ENCODE peak calls at places on chromosome 7, in five cellular contexts. Z is heart right ventricle, Q is AG04449, P is cardiac fibroblast, U is BJ. O is an unnamed sample.

GRCh38 chr7:101201695-101202602 is 1.1 kb upstream of the MOGAT3 start:
- DNase-seq in Z (no peak), Q (no peak), P (no peak), U (no peak), O (no peak)

GRCh38 chr7:95396136-95397032 is at the start of gene PON3:
- DNase-seq in Z (peak), Q (no peak), P (peak), U (no peak), O (no peak)

GRCh38 chr7:46544396-46545008 is 623.4 kb upstream of the IGFBP3 start:
- DNase-seq in Z (no peak), Q (no peak), P (peak), U (peak), O (peak)

GRCh38 chr7:82156938-82157337 is 286.6 kb downstream of the CACNA2D1 start:
- DNase-seq in Z (no peak), Q (no peak), P (no peak), U (no peak), O (peak)

GRCh38 chr7:39465055-39465929 is 100.9 kb upstream of the YAE1 start:
- DNase-seq in Z (no peak), Q (peak), P (peak), U (peak), O (peak)

GRCh38 chr7:42106562-42106961 is 130.4 kb downstream of the GLI3 start:
- DNase-seq in Z (no peak), Q (no peak), P (peak), U (no peak), O (no peak)

GRCh38 chr7:154674191-154674590 is 328.7 kb downstream of the PAXIP1 start:
- DNase-seq in Z (no peak), Q (no peak), P (no peak), U (no peak), O (no peak)

GRCh38 chr7:71842376-71842775 is 569.8 kb downstream of the CALN1 start:
- DNase-seq in Z (no peak), Q (no peak), P (no peak), U (no peak), O (no peak)

GRCh38 chr7:131370523-131370968 is 42.9 kb downstream of the MKLN1 start:
- DNase-seq in Z (no peak), Q (no peak), P (peak), U (no peak), O (peak)

GRCh38 chr7:83934118-83934734 is 260.4 kb downstream of the SEMA3A start:
- DNase-seq in Z (no peak), Q (no peak), P (peak), U (no peak), O (peak)

GRCh38 chr7:150989456-150989855 is 1.4 kb upstream of the NOS3 start:
- DNase-seq in Z (no peak), Q (no peak), P (no peak), U (no peak), O (no peak)

GRCh38 chr7:80387634-80388033 is 124.2 kb downstream of the GNAT3 start:
- DNase-seq in Z (no peak), Q (no peak), P (peak), U (no peak), O (no peak)

GRCh38 chr7:18541189-18541870 is 45.8 kb downstream of the HDAC9 start:
- DNase-seq in Z (peak), Q (peak), P (peak), U (peak), O (peak)

GRCh38 chr7:91137447-91137846 is 126.8 kb upstream of the FZD1 start:
- DNase-seq in Z (no peak), Q (no peak), P (no peak), U (no peak), O (no peak)

GRCh38 chr7:151249732-151250072 is 1.2 kb upstream of the SMARCD3 start:
- DNase-seq in Z (peak), Q (no peak), P (peak), U (no peak), O (peak)

DNA sequence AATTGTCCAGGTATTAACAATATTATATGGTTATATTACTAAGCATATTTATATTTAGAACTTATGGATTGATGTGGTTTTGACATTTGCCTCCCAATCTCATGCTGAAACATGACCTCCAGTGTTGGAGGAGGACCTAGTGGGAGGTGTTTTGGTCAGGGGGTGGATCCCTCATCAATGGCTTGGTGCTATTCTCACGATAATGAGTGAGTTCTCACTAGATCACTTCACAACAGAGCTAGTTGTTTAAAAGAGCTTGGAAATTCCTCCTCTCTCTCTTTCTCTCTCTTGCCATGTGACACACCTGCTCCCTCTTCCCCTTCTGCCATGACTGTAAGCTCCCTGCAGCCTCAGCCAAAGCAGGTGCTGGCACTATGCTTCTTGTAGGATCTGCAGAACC is 19.0 kb downstream of the TFEC start:
- DNase-seq in Z (no peak), Q (no peak), P (no peak), U (no peak), O (no peak)
- H3K4me3 ChIP-seq in Z (no peak), Q (no peak), P (no peak), U (no peak), O (no peak)

DNA sequence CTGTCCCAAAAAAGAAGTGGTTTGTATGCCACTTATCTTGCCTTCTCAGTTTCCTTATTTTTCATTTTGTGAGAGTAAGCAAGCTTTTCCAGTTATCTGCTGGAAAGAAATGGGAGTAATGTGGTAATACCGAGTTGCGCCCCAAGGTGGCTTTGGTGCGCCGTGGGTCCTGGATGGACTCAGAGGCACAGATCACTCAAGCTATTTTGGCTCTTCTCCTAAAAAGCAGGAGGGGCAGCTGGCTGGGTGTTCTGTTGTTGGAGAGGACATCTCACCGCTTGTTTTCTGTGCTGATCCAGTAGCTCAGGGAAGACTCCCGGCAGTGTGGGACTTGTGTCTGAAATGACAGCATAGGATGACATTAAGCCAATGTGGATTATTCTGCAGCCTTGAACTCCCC is 16.4 kb downstream of the PRKRIP1 start:
- DNase-seq in Z (peak), Q (no peak), P (peak), U (no peak), O (peak)
- TF ChIP-seq CTCF in Z (peak), Q (peak), P (peak), U (peak), O (peak)

GRCh38 chr7:44073664-44074348 is 8.4 kb upstream of the PGAM2 start:
- DNase-seq in Z (peak), Q (no peak), P (no peak), U (no peak), O (peak)
- H3K4me3 ChIP-seq in Z (no peak), Q (no peak), P (no peak), U (no peak), O (no peak)

GRCh38 chr7:122802211-122802833 is 83.9 kb downstream of the CADPS2 start:
- DNase-seq in Z (no peak), Q (no peak), P (peak), U (no peak), O (no peak)

GRCh38 chr7:122803851-122804250 is 82.4 kb downstream of the CADPS2 start:
- DNase-seq in Z (no peak), Q (no peak), P (no peak), U (no peak), O (no peak)

DNA sequence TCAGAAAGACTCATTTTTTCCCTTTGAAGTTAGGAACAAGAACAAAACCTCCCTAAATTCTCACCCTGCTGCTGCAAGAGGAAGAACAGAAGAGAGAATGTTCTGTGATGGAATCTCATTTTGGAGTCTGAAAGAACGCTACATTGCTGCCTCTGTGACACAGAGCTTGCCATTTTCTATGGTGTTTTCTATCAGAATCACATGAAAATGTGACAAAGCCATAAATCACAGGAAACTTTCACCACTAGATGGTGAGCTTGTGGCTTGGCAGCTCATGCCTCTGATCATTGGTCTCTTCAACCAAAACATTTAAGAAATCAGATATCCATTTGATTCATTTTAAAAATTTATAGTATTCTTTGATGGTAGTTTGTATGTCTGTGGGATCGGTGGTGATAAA is 82.9 kb downstream of the CADPS2 start:
- DNase-seq in Z (no peak), Q (no peak), P (peak), U (no peak), O (peak)
- TF ChIP-seq CTCF in Z (peak), Q (no peak), P (peak), U (no peak), O (peak)

O was measured in astrocyte of the spinal cord.